ENCODE peak calls at places on chromosome 11, in four cellular contexts. C, T, F and Y are unnamed samples.

GRCh38 chr11:111298466-111299110 is at the start of gene POU2AF3:
- DNase-seq in C (peak), T (no peak), F (no peak), Y (no peak)

GRCh38 chr11:120597250-120597649 is 85.7 kb downstream of the GRIK4 start:
- DNase-seq in C (no peak), T (no peak), F (no peak), Y (no peak)

GRCh38 chr11:100632970-100633452 is 54.1 kb upstream of the ARHGAP42 start:
- DNase-seq in C (peak), T (no peak), F (no peak), Y (no peak)

GRCh38 chr11:113896156-113896879 is 8.3 kb upstream of the HTR3B start:
- DNase-seq in C (no peak), T (peak), F (peak), Y (no peak)

GRCh38 chr11:109247071-109247470 is 174.9 kb upstream of the C11orf87 start:
- DNase-seq in C (no peak), T (no peak), F (no peak), Y (no peak)

GRCh38 chr11:120022617-120023016 is 115.3 kb downstream of the TRIM29 start:
- DNase-seq in C (no peak), T (no peak), F (no peak), Y (no peak)

GRCh38 chr11:45102810-45103621 is 43.4 kb upstream of the PRDM11 start:
- DNase-seq in C (no peak), T (peak), F (peak), Y (peak)

GRCh38 chr11:2387266-2387982 is 10.3 kb downstream of the CD81 start:
- DNase-seq in C (peak), T (no peak), F (peak), Y (no peak)

GRCh38 chr11:126440792-126441514 is 85.5 kb downstream of the ST3GAL4 start:
- DNase-seq in C (peak), T (peak), F (peak), Y (peak)

GRCh38 chr11:117607449-117607848 is 189.6 kb downstream of the DSCAML1 start:
- DNase-seq in C (no peak), T (no peak), F (no peak), Y (no peak)

GRCh38 chr11:87324817-87325489 is 287.2 kb downstream of the TMEM135 start:
- DNase-seq in C (no peak), T (no peak), F (no peak), Y (no peak)

GRCh38 chr11:65436412-65437032 is 13.9 kb downstream of the NEAT1 start:
- DNase-seq in C (no peak), T (no peak), F (peak), Y (no peak)